ENCODE peak calls at places on chromosomes 12 and 14, in six cellular contexts. V is RPMI8226, R is cardiac muscle cell, P is iPS-NIHi11, C is astrocyte of the cerebellum, I is HTR-8/SVneo. O is an unnamed sample.

GRCh38 chr12:119204137-119204536 is 25.4 kb downstream of the HSPB8 start:
- DNase-seq in V (no peak), R (no peak), P (no peak), C (no peak), I (no peak), O (no peak)

GRCh38 chr12:26017484-26018211 is 59.2 kb downstream of the RASSF8 start:
- DNase-seq in P (peak), I (peak), V (peak), R (peak), C (no peak), O (no peak)

GRCh38 chr12:75720807-75721206 is 209.4 kb upstream of the KRR1 start:
- DNase-seq in P (peak), R (peak), C (no peak), V (peak), I (no peak), O (no peak)

GRCh38 chr12:48542300-48542928 is 17.0 kb downstream of the OR8S1 start:
- DNase-seq in P (peak), C (no peak), V (peak), I (peak), R (peak), O (no peak)

GRCh38 chr12:54378791-54379400 is 5.6 kb downstream of the ZNF385A start:
- DNase-seq in C (no peak), P (peak), I (peak), R (peak), V (peak), O (no peak)

GRCh38 chr14:104093366-104094055 is 8.0 kb downstream of the ASPG start:
- DNase-seq in R (no peak), P (no peak), C (no peak), V (no peak), I (no peak), O (no peak)

GRCh38 chr12:120725151-120725658 is 421 bp upstream of the ACADS start:
- DNase-seq in P (no peak), I (no peak), C (no peak), R (no peak), V (no peak), O (no peak)

GRCh38 chr14:52354257-52354656 is 40.1 kb downstream of the PTGER2 start:
- DNase-seq in R (no peak), V (no peak), P (no peak), I (no peak), C (no peak), O (no peak)

GRCh38 chr12:66103011-66103913 is 27.3 kb downstream of the LLPH start:
- DNase-seq in C (no peak), I (no peak), V (no peak), P (peak), R (no peak), O (no peak)

GRCh38 chr12:111819191-111820158 is 22.6 kb upstream of the MAPKAPK5 start:
- DNase-seq in I (no peak), P (no peak), C (no peak), V (no peak), R (no peak), O (no peak)

O was measured in retinal pigment epithelial cell.